ENCODE peak calls at places on chromosomes 2 and 18, in eight cellular contexts. One of them, this sample, is unnamed.

GRCh38 chr2:122136071-122136470 is 380.6 kb downstream of the TSN start:
- DNase-seq in tibial nerve: no peak
- DNase-seq in psoas muscle: no peak
- DNase-seq in AG04450: no peak
- DNase-seq in HepG2: peak; percentile 56
- DNase-seq in lung: no peak
- DNase-seq in neural progenitor cell: peak; percentile 47
- DNase-seq in progenitor cell of endocrine pancreas: no peak
- DNase-seq in this sample: no peak

GRCh38 chr2:220885593-220885992 is 686.5 kb downstream of the EPHA4 start:
- DNase-seq in AG04450: no peak
- DNase-seq in lung: no peak
- DNase-seq in tibial nerve: no peak
- DNase-seq in psoas muscle: no peak
- DNase-seq in progenitor cell of endocrine pancreas: no peak
- DNase-seq in HepG2: no peak
- DNase-seq in neural progenitor cell: no peak
- DNase-seq in this sample: no peak

GRCh38 chr2:20514596-20515269 is 67.9 kb downstream of the RHOB start:
- DNase-seq in AG04450: peak; percentile 87
- DNase-seq in psoas muscle: peak; percentile 67
- DNase-seq in neural progenitor cell: no peak
- DNase-seq in lung: no peak
- DNase-seq in progenitor cell of endocrine pancreas: no peak
- DNase-seq in HepG2: no peak
- DNase-seq in tibial nerve: no peak
- DNase-seq in this sample: no peak

GRCh38 chr2:57460875-57461274 is 585.7 kb upstream of the VRK2 start:
- DNase-seq in progenitor cell of endocrine pancreas: no peak
- DNase-seq in tibial nerve: no peak
- DNase-seq in psoas muscle: no peak
- DNase-seq in AG04450: no peak
- DNase-seq in HepG2: no peak
- DNase-seq in lung: no peak
- DNase-seq in neural progenitor cell: no peak
- DNase-seq in this sample: no peak

GRCh38 chr2:72109904-72110303 is 37.8 kb downstream of the CYP26B1 start:
- DNase-seq in tibial nerve: no peak
- DNase-seq in neural progenitor cell: no peak
- DNase-seq in AG04450: no peak
- DNase-seq in lung: peak; percentile 17
- DNase-seq in HepG2: no peak
- DNase-seq in progenitor cell of endocrine pancreas: no peak
- DNase-seq in psoas muscle: no peak
- DNase-seq in this sample: no peak

GRCh38 chr18:11407900-11408299 is 201.5 kb upstream of the SLC35G4 start:
- DNase-seq in psoas muscle: no peak
- DNase-seq in lung: no peak
- DNase-seq in neural progenitor cell: no peak
- DNase-seq in progenitor cell of endocrine pancreas: no peak
- DNase-seq in tibial nerve: no peak
- DNase-seq in HepG2: no peak
- DNase-seq in AG04450: no peak
- DNase-seq in this sample: no peak

GRCh38 chr18:67875057-67875456 is 358.5 kb upstream of the DSEL start:
- DNase-seq in psoas muscle: no peak
- DNase-seq in AG04450: no peak
- DNase-seq in tibial nerve: no peak
- DNase-seq in lung: no peak
- DNase-seq in neural progenitor cell: peak; percentile 11
- DNase-seq in HepG2: no peak
- DNase-seq in progenitor cell of endocrine pancreas: no peak
- DNase-seq in this sample: no peak

GRCh38 chr2:71596011-71596410 is 142.7 kb downstream of the DYSF start:
- DNase-seq in AG04450: no peak
- DNase-seq in neural progenitor cell: no peak
- DNase-seq in progenitor cell of endocrine pancreas: peak; percentile 11
- DNase-seq in psoas muscle: no peak
- DNase-seq in lung: no peak
- DNase-seq in tibial nerve: no peak
- DNase-seq in HepG2: no peak
- DNase-seq in this sample: no peak

GRCh38 chr2:128469875-128470274 is 151.2 kb upstream of the HS6ST1 start:
- DNase-seq in progenitor cell of endocrine pancreas: no peak
- DNase-seq in psoas muscle: no peak
- DNase-seq in AG04450: no peak
- DNase-seq in neural progenitor cell: no peak
- DNase-seq in HepG2: no peak
- DNase-seq in lung: no peak
- DNase-seq in tibial nerve: no peak
- DNase-seq in this sample: no peak

GRCh38 chr2:29839306-29839705 is 82.1 kb downstream of the ALK start:
- DNase-seq in HepG2: no peak
- DNase-seq in AG04450: no peak
- DNase-seq in psoas muscle: no peak
- DNase-seq in neural progenitor cell: no peak
- DNase-seq in tibial nerve: no peak
- DNase-seq in lung: no peak
- DNase-seq in progenitor cell of endocrine pancreas: no peak
- DNase-seq in this sample: no peak

GRCh38 chr18:60649816-60650215 is 277.2 kb upstream of the MC4R start:
- DNase-seq in lung: no peak
- DNase-seq in AG04450: no peak
- DNase-seq in tibial nerve: no peak
- DNase-seq in psoas muscle: no peak
- DNase-seq in neural progenitor cell: no peak
- DNase-seq in HepG2: no peak
- DNase-seq in progenitor cell of endocrine pancreas: no peak
- DNase-seq in this sample: no peak

GRCh38 chr2:101627284-101628049 is 70.0 kb upstream of the MAP4K4 start:
- DNase-seq in lung: no peak
- DNase-seq in tibial nerve: no peak
- DNase-seq in progenitor cell of endocrine pancreas: no peak
- DNase-seq in psoas muscle: no peak
- DNase-seq in HepG2: peak; percentile 55
- DNase-seq in AG04450: no peak
- DNase-seq in neural progenitor cell: no peak
- DNase-seq in this sample: no peak

GRCh38 chr2:153478289-153479261 is at the start of gene RPRM:
- DNase-seq in HepG2: peak; percentile 35
- DNase-seq in tibial nerve: peak; percentile 48
- DNase-seq in lung: peak; percentile 71
- DNase-seq in neural progenitor cell: peak; percentile 95
- DNase-seq in psoas muscle: peak; percentile 81
- DNase-seq in progenitor cell of endocrine pancreas: peak; percentile 84
- DNase-seq in AG04450: peak; percentile 1
- DNase-seq in this sample: peak; percentile 85

GRCh38 chr2:28160986-28161425 is 231.7 kb upstream of the FOSL2 start:
- DNase-seq in psoas muscle: no peak
- DNase-seq in AG04450: no peak
- DNase-seq in tibial nerve: no peak
- DNase-seq in lung: no peak
- DNase-seq in neural progenitor cell: no peak
- DNase-seq in HepG2: no peak
- DNase-seq in progenitor cell of endocrine pancreas: no peak
- DNase-seq in this sample: no peak

GRCh38 chr2:30181176-30181575 is 34.4 kb downstream of the YPEL5 start:
- DNase-seq in neural progenitor cell: no peak
- DNase-seq in progenitor cell of endocrine pancreas: no peak
- DNase-seq in HepG2: no peak
- DNase-seq in lung: no peak
- DNase-seq in AG04450: no peak
- DNase-seq in tibial nerve: no peak
- DNase-seq in psoas muscle: no peak
- DNase-seq in this sample: no peak

GRCh38 chr2:111031546-111032484 is 88.9 kb upstream of the BCL2L11 start:
- DNase-seq in progenitor cell of endocrine pancreas: no peak
- DNase-seq in lung: peak; percentile 50
- DNase-seq in AG04450: no peak
- DNase-seq in HepG2: no peak
- DNase-seq in tibial nerve: no peak
- DNase-seq in neural progenitor cell: no peak
- DNase-seq in psoas muscle: no peak
- DNase-seq in this sample: no peak

GRCh38 chr2:129379411-129379810 is 600.1 kb upstream of the RAB6C start:
- DNase-seq in AG04450: no peak
- DNase-seq in tibial nerve: no peak
- DNase-seq in neural progenitor cell: no peak
- DNase-seq in lung: no peak
- DNase-seq in psoas muscle: no peak
- DNase-seq in progenitor cell of endocrine pancreas: no peak
- DNase-seq in HepG2: no peak
- DNase-seq in this sample: no peak

GRCh38 chr2:8542381-8543064 is 139.3 kb upstream of the ID2 start:
- DNase-seq in psoas muscle: no peak
- DNase-seq in tibial nerve: no peak
- DNase-seq in neural progenitor cell: no peak
- DNase-seq in progenitor cell of endocrine pancreas: no peak
- DNase-seq in lung: no peak
- DNase-seq in HepG2: no peak
- DNase-seq in AG04450: no peak
- DNase-seq in this sample: no peak

GRCh38 chr2:215338883-215339679 is 27.2 kb downstream of the ATIC start:
- DNase-seq in AG04450: no peak
- DNase-seq in neural progenitor cell: no peak
- DNase-seq in lung: no peak
- DNase-seq in tibial nerve: no peak
- DNase-seq in HepG2: no peak
- DNase-seq in psoas muscle: no peak
- DNase-seq in progenitor cell of endocrine pancreas: no peak
- DNase-seq in this sample: no peak

GRCh38 chr2:77268626-77269025 is 253.6 kb downstream of the LRRTM4 start:
- DNase-seq in psoas muscle: no peak
- DNase-seq in HepG2: no peak
- DNase-seq in neural progenitor cell: no peak
- DNase-seq in tibial nerve: no peak
- DNase-seq in progenitor cell of endocrine pancreas: no peak
- DNase-seq in lung: no peak
- DNase-seq in AG04450: no peak
- DNase-seq in this sample: no peak

GRCh38 chr2:73856214-73856613 is 27.5 kb downstream of the STAMBP start:
- DNase-seq in tibial nerve: no peak
- DNase-seq in progenitor cell of endocrine pancreas: no peak
- DNase-seq in neural progenitor cell: no peak
- DNase-seq in psoas muscle: no peak
- DNase-seq in lung: no peak
- DNase-seq in AG04450: peak; percentile 78
- DNase-seq in HepG2: no peak
- DNase-seq in this sample: no peak

GRCh38 chr2:202564226-202564625 is 70.5 kb upstream of the FAM117B start:
- DNase-seq in psoas muscle: no peak
- DNase-seq in neural progenitor cell: no peak
- DNase-seq in AG04450: no peak
- DNase-seq in HepG2: no peak
- DNase-seq in lung: no peak
- DNase-seq in tibial nerve: no peak
- DNase-seq in progenitor cell of endocrine pancreas: no peak
- DNase-seq in this sample: no peak
- TF ChIP-seq CTCF in psoas muscle: no peak
- TF ChIP-seq CTCF in neural progenitor cell: no peak
- TF ChIP-seq CTCF in AG04450: no peak
- TF ChIP-seq CTCF in HepG2: no peak
- TF ChIP-seq CTCF in lung: no peak
- TF ChIP-seq CTCF in tibial nerve: no peak
- TF ChIP-seq CTCF in progenitor cell of endocrine pancreas: no peak
- TF ChIP-seq CTCF in this sample: no peak

DNA sequence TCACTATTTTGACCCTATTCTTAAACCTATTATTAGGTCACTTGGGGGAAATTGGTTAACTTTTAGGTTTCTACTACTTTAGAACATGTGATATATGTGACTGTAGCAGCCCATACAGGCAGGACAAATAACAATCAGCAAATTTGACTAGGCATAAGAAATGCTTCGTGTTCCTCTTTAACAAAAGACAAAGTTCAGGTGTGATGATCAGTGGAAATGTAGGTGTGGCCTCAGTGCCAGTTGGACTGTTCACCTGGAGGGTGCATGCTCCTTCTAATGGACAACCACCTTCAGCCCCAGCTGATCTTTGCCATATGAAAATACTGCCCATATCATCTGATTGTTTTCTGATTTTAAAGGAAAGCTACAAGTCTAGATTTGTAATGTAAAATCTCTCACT is 6.4 kb downstream of the PDK1 start:
- DNase-seq in neural progenitor cell: no peak
- DNase-seq in tibial nerve: no peak
- DNase-seq in lung: no peak
- DNase-seq in AG04450: no peak
- DNase-seq in HepG2: no peak
- DNase-seq in progenitor cell of endocrine pancreas: no peak
- DNase-seq in psoas muscle: no peak
- DNase-seq in this sample: no peak
- TF ChIP-seq CTCF in neural progenitor cell: no peak
- TF ChIP-seq CTCF in tibial nerve: no peak
- TF ChIP-seq CTCF in lung: no peak
- TF ChIP-seq CTCF in AG04450: no peak
- TF ChIP-seq CTCF in HepG2: no peak
- TF ChIP-seq CTCF in progenitor cell of endocrine pancreas: no peak
- TF ChIP-seq CTCF in psoas muscle: no peak
- TF ChIP-seq CTCF in this sample: no peak

DNA sequence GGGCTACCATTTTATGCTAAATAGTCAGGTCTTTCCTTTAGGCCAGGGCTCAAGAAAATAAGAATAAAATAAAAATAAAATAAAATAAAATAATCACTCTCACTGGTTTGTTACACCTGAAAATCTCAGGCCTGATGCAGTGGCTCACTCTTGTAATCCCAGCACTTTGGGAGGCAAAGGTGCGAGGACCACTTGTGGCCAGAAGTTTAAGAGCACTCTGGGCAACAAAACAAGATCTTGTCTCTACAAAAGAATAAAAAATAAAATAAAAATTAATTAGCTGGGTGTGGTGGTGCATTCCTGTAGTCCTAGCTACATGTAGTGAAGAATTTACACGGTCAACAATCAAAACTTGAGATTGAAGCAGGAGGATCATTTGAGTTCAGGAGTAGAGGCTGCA is 159.4 kb downstream of the NRXN1 start:
- DNase-seq in AG04450: no peak
- DNase-seq in psoas muscle: no peak
- DNase-seq in progenitor cell of endocrine pancreas: no peak
- DNase-seq in tibial nerve: no peak
- DNase-seq in lung: no peak
- DNase-seq in HepG2: no peak
- DNase-seq in neural progenitor cell: peak; percentile 13
- DNase-seq in this sample: no peak
- TF ChIP-seq CTCF in AG04450: peak; percentile 10
- TF ChIP-seq CTCF in psoas muscle: no peak
- TF ChIP-seq CTCF in progenitor cell of endocrine pancreas: peak; percentile 30
- TF ChIP-seq CTCF in tibial nerve: no peak
- TF ChIP-seq CTCF in lung: no peak
- TF ChIP-seq CTCF in HepG2: no peak
- TF ChIP-seq CTCF in neural progenitor cell: peak; percentile 42
- TF ChIP-seq CTCF in this sample: no peak

DNA sequence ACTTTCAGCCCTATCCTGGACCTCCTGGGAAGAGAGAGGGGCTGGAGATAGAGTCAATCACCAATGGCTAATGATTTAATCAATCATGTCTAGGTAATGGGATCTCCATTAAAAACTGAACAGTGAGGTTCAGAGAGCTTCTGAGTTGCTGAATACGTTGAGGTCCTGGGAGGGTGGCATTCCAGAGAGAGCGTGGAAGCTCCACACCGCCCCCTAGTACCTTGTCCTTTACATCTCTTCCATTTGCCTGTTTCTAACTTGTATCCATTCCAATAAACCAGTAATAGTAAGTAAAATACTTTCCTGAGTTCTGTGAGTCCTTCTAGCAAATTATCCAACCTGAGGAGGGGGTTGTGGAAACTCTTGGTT is 101.7 kb downstream of the B3GNT2 start:
- DNase-seq in HepG2: peak; percentile 27
- DNase-seq in tibial nerve: no peak
- DNase-seq in neural progenitor cell: peak; percentile 49
- DNase-seq in AG04450: no peak
- DNase-seq in progenitor cell of endocrine pancreas: no peak
- DNase-seq in lung: no peak
- DNase-seq in psoas muscle: no peak
- DNase-seq in this sample: no peak
- TF ChIP-seq CTCF in HepG2: peak; percentile 66
- TF ChIP-seq CTCF in tibial nerve: no peak
- TF ChIP-seq CTCF in neural progenitor cell: peak; percentile 53
- TF ChIP-seq CTCF in AG04450: peak; percentile 14
- TF ChIP-seq CTCF in progenitor cell of endocrine pancreas: peak; percentile 44
- TF ChIP-seq CTCF in lung: no peak
- TF ChIP-seq CTCF in psoas muscle: no peak
- TF ChIP-seq CTCF in this sample: no peak

This sample was measured in glutamatergic neuron.